ENCODE peak calls at places on chromosome 3, in ten cellular contexts. J is GM13976; U is GM04503; S is substantia nigra; D is type B pancreatic cell; C is AG08395; G is GM10248; P is uterus; H is stimulated activated CD4-positive, alpha-beta T cell treated with anti-CD3 and anti-CD28 coated beads, Interleukin-12 subunit alpha, Interleukin-12 subunit beta, amount 100 ng/mL, for 4 hours; W is activated CD8-positive, alpha-beta memory T cell treated with anti-CD3 and anti-CD28 coated beads for 48 hours. V is an unnamed sample.

GRCh38 chr3:40258555-40258954 is 51.0 kb upstream of the EIF1B start:
- DNase-seq in W (no peak), D (no peak), C (peak; percentile 25), S (no peak), H (no peak), G (no peak), U (no peak), P (no peak), J (no peak), V (no peak)

GRCh38 chr3:75272708-75273107 is 391.4 kb upstream of the FRG2C start:
- DNase-seq in W (no peak), D (no peak), U (peak; percentile 28), P (no peak), H (no peak), J (no peak), G (no peak), S (no peak), C (peak; percentile 56), V (no peak)

GRCh38 chr3:100650651-100651611 is 41.5 kb downstream of the ADGRG7 start:
- DNase-seq in H (no peak), U (peak; percentile 37), S (no peak), C (peak; percentile 68), J (peak; percentile 62), W (no peak), P (no peak), G (peak; percentile 60), D (no peak), V (no peak)

GRCh38 chr3:116270053-116270452 is 175.2 kb downstream of the LSAMP start:
- DNase-seq in C (no peak), P (no peak), D (no peak), S (no peak), J (no peak), U (no peak), W (no peak), G (no peak), H (no peak), V (no peak)

GRCh38 chr3:142723968-142724681 is at the start of gene TRPC1:
- DNase-seq in G (peak; percentile 94), W (peak; percentile 51), C (peak; percentile 97), D (peak; percentile 82), U (peak; percentile 36), S (peak; percentile 56), J (peak; percentile 96), H (peak; percentile 38), P (peak; percentile 74), V (peak; percentile 77)

GRCh38 chr3:125431391-125431790 is 56.3 kb upstream of the ZNF148 start:
- DNase-seq in G (no peak), C (peak; percentile 70), H (no peak), U (peak; percentile 41), D (no peak), W (no peak), J (no peak), S (no peak), P (no peak), V (no peak)

GRCh38 chr3:35422826-35423601 is 216.3 kb upstream of the ARPP21 start:
- DNase-seq in P (no peak), U (no peak), C (no peak), W (no peak), H (no peak), J (no peak), G (no peak), D (no peak), S (no peak), V (no peak)

GRCh38 chr3:34132069-34132677 is 333.7 kb downstream of the PDCD6IP start:
- DNase-seq in H (no peak), S (no peak), J (no peak), P (no peak), W (no peak), D (no peak), C (no peak), G (no peak), U (no peak), V (no peak)

GRCh38 chr3:69976021-69976420 is 23.5 kb upstream of the SAMMSON start:
- DNase-seq in D (no peak), J (no peak), G (no peak), W (no peak), U (no peak), C (no peak), H (no peak), P (no peak), S (no peak), V (no peak)

GRCh38 chr3:49680493-49681231 is 6.5 kb downstream of the APEH start:
- DNase-seq in H (no peak), J (no peak), W (no peak), U (no peak), D (no peak), C (no peak), G (no peak), P (no peak), S (no peak), V (no peak)

GRCh38 chr3:157865449-157865862 is 240.8 kb downstream of the SHOX2 start:
- DNase-seq in P (no peak), G (peak; percentile 58), D (no peak), C (no peak), W (peak; percentile 2), U (no peak), S (no peak), H (peak; percentile 30), J (peak; percentile 57), V (no peak)

GRCh38 chr3:99970198-99970597 is 144.1 kb downstream of the FILIP1L start:
- DNase-seq in G (peak; percentile 39), P (no peak), D (no peak), J (peak; percentile 46), W (no peak), H (no peak), S (no peak), U (no peak), C (no peak), V (no peak)

GRCh38 chr3:161153480-161153879 is 48.3 kb upstream of the B3GALNT1 start:
- DNase-seq in S (no peak), J (no peak), C (no peak), D (no peak), G (no peak), H (no peak), U (no peak), P (no peak), W (no peak), V (no peak)

GRCh38 chr3:38117748-38118420 is 19.0 kb downstream of the ACAA1 start:
- DNase-seq in U (no peak), J (peak; percentile 87), H (peak; percentile 69), W (peak; percentile 24), C (peak; percentile 81), G (peak; percentile 79), S (no peak), D (no peak), P (peak; percentile 34), V (peak; percentile 71)

GRCh38 chr3:138097192-138097829 is 18.1 kb downstream of the DZIP1L start:
- DNase-seq in W (no peak), G (no peak), P (no peak), J (no peak), D (no peak), C (no peak), S (no peak), U (no peak), H (no peak), V (no peak)

GRCh38 chr3:106826861-106827311 is 550.4 kb upstream of the CCDC54 start:
- DNase-seq in J (peak; percentile 10), P (no peak), C (no peak), G (no peak), H (no peak), D (no peak), S (no peak), W (no peak), U (no peak), V (no peak)

GRCh38 chr3:23490459-23490858 is 287.3 kb downstream of the UBE2E2 start:
- DNase-seq in C (peak; percentile 45), S (no peak), H (no peak), W (no peak), D (no peak), U (peak; percentile 13), P (no peak), J (no peak), G (no peak), V (no peak)

GRCh38 chr3:52341123-52341522 is 25.0 kb downstream of the DNAH1 start:
- DNase-seq in P (no peak), H (no peak), W (no peak), D (no peak), S (no peak), G (no peak), C (no peak), J (no peak), U (no peak), V (peak; percentile 27)

GRCh38 chr3:190443257-190443656 is 6.4 kb downstream of the TMEM207 start:
- DNase-seq in J (no peak), U (no peak), D (no peak), H (no peak), C (no peak), W (no peak), S (no peak), P (no peak), G (no peak), V (no peak)

V was measured in left lung.